ENCODE peak calls at places on chromosomes 12 and 14, in five cellular contexts. N, E, L, I and Y are unnamed samples.

GRCh38 chr12:41701943-41702601 is 442.6 kb downstream of the GXYLT1 start:
- DNase-seq in N (no peak), E (no peak), I (no peak), L (no peak), Y (no peak)

GRCh38 chr12:7102582-7102981 is 6.4 kb downstream of the C1RL start:
- DNase-seq in L (no peak), E (no peak), I (no peak), N (no peak), Y (no peak)

GRCh38 chr12:68102731-68103130 is 56.8 kb downstream of the IFNG start:
- DNase-seq in N (no peak), E (no peak), I (no peak), L (no peak), Y (no peak)

GRCh38 chr12:103855036-103855712 is 14.1 kb upstream of the NT5DC3 start:
- DNase-seq in I (no peak), E (no peak), L (no peak), N (peak; percentile 82), Y (no peak)

GRCh38 chr12:38904932-38905479 is 385 bp downstream of the CPNE8 start:
- DNase-seq in E (peak; percentile 94), L (peak; percentile 77), N (peak; percentile 78), I (peak; percentile 81), Y (peak; percentile 23)

GRCh38 chr12:2034633-2035420 is 18.0 kb upstream of the CACNA1C start:
- DNase-seq in L (peak; percentile 95), N (peak; percentile 22), I (peak; percentile 91), E (peak; percentile 97), Y (peak; percentile 83)

GRCh38 chr12:90099288-90099687 is 390.6 kb upstream of the ATP2B1 start:
- DNase-seq in L (no peak), E (no peak), N (peak; percentile 22), I (no peak), Y (no peak)

GRCh38 chr12:59699408-59700144 is 103.7 kb downstream of the SLC16A7 start:
- DNase-seq in E (no peak), L (no peak), N (no peak), I (no peak), Y (no peak)

GRCh38 chr14:43894534-43894933 is 612.5 kb downstream of the FSCB start:
- DNase-seq in L (peak; percentile 25), N (no peak), E (peak; percentile 38), I (peak; percentile 7), Y (peak; percentile 18)

GRCh38 chr14:92426237-92426636 is 87.3 kb upstream of the RIN3 start:
- DNase-seq in E (no peak), L (no peak), I (no peak), N (peak; percentile 5), Y (no peak)

GRCh38 chr14:30559638-30560071 is 697 bp downstream of the G2E3 start:
- DNase-seq in N (peak; percentile 2), I (peak; percentile 6), L (peak; percentile 18), E (peak; percentile 56), Y (peak; percentile 15)

GRCh38 chr14:32980178-32980886 is 41.7 kb downstream of the NPAS3 start:
- DNase-seq in I (no peak), L (no peak), E (no peak), N (no peak), Y (no peak)